ENCODE peak calls at places on chromosome 6, in ten cellular contexts. B is IMR-90, V is uterus, M is neural crest cell, S is adrenal gland, Z is HepG2, P is endothelial cell, N is H9, R is right lobe of liver, T is RWPE1. G is an unnamed sample.

GRCh38 chr6:4664117-4664626 is 112.0 kb upstream of the CDYL start:
- DNase-seq in B (peak), V (peak), M (no peak), S (no peak), Z (no peak), P (no peak), N (no peak), R (no peak), T (no peak), G (no peak)

GRCh38 chr6:42707595-42707994 is 14.8 kb downstream of the PRPH2 start:
- DNase-seq in B (no peak), V (no peak), M (no peak), S (no peak), Z (no peak), P (no peak), N (no peak), R (no peak), T (no peak), G (no peak)

GRCh38 chr6:81751388-81752083 is 945 bp downstream of the TENT5A start:
- DNase-seq in B (peak), V (peak), M (peak), S (peak), Z (peak), P (peak), N (peak), R (peak), T (no peak), G (peak)

GRCh38 chr6:18289283-18289682 is 25.0 kb upstream of the DEK start:
- DNase-seq in B (no peak), V (no peak), M (no peak), S (no peak), Z (no peak), P (no peak), N (no peak), R (no peak), T (no peak), G (no peak)

GRCh38 chr6:160837146-160837545 is 135.1 kb downstream of the PLG start:
- DNase-seq in B (no peak), V (no peak), M (no peak), S (no peak), Z (no peak), P (no peak), N (peak), R (no peak), T (no peak), G (peak)

GRCh38 chr6:125346143-125346925 is 44.6 kb upstream of the HDDC2 start:
- DNase-seq in B (no peak), V (no peak), M (no peak), S (no peak), Z (no peak), P (peak), N (no peak), R (no peak), T (no peak), G (no peak)

GRCh38 chr6:126475449-126475848 is 135.5 kb downstream of the CENPW start:
- DNase-seq in B (peak), V (no peak), M (no peak), S (no peak), Z (no peak), P (no peak), N (no peak), R (no peak), T (no peak), G (no peak)

GRCh38 chr6:149317656-149318571 is at the start of gene TAB2:
- DNase-seq in B (no peak), V (peak), M (peak), S (peak), Z (no peak), P (peak), N (no peak), R (peak), T (peak), G (peak)

GRCh38 chr6:166614589-166614988 is 12.5 kb downstream of the RPS6KA2 start:
- DNase-seq in B (no peak), V (no peak), M (no peak), S (no peak), Z (no peak), P (no peak), N (no peak), R (no peak), T (no peak), G (no peak)

GRCh38 chr6:169008641-169009040 is 245.0 kb downstream of the THBS2 start:
- DNase-seq in B (no peak), V (no peak), M (no peak), S (no peak), Z (no peak), P (no peak), N (no peak), R (no peak), T (no peak), G (no peak)

GRCh38 chr6:81981812-81982211 is 229.3 kb upstream of the TENT5A start:
- DNase-seq in B (peak), V (no peak), M (no peak), S (no peak), Z (no peak), P (no peak), N (no peak), R (no peak), T (peak), G (no peak)

GRCh38 chr6:16748028-16748319 is 13.3 kb downstream of the ATXN1 start:
- DNase-seq in B (no peak), V (no peak), M (no peak), S (no peak), Z (no peak), P (no peak), N (no peak), R (no peak), T (no peak), G (no peak)
- TF ChIP-seq CTCF in B (no peak), V (no peak), M (no peak), S (no peak), Z (no peak), P (no peak), N (no peak), R (no peak), T (no peak), G (no peak)

GRCh38 chr6:41191569-41191968 is 9.4 kb downstream of the TREML2 start:
- DNase-seq in B (no peak), V (no peak), M (peak), S (no peak), Z (no peak), P (peak), N (peak), R (no peak), T (no peak), G (peak)
- TF ChIP-seq CTCF in B (peak), V (no peak), M (peak), S (peak), Z (peak), P (peak), N (peak), R (no peak), T (no peak), G (peak)

GRCh38 chr6:6758915-6759654 is 170.6 kb downstream of the LY86 start:
- DNase-seq in B (peak), V (peak), M (peak), S (peak), Z (peak), P (peak), N (peak), R (peak), T (peak), G (peak)
- TF ChIP-seq CTCF in B (peak), V (peak), M (peak), S (peak), Z (peak), P (peak), N (peak), R (peak), T (peak), G (peak)

GRCh38 chr6:116512155-116512559 is 718 bp downstream of the CALHM5 start:
- DNase-seq in B (no peak), V (no peak), M (no peak), S (no peak), Z (no peak), P (no peak), N (no peak), R (no peak), T (no peak), G (no peak)

GRCh38 chr6:116512709-116513108 is 1.3 kb downstream of the CALHM5 start:
- DNase-seq in B (no peak), V (no peak), M (no peak), S (no peak), Z (no peak), P (no peak), N (no peak), R (no peak), T (no peak), G (no peak)

GRCh38 chr6:116514103-116514502 is 2.7 kb downstream of the CALHM5 start:
- DNase-seq in B (no peak), V (no peak), M (no peak), S (no peak), Z (no peak), P (no peak), N (no peak), R (no peak), T (no peak), G (no peak)

GRCh38 chr6:116513224-116513875 is 1.9 kb downstream of the CALHM5 start:
- DNase-seq in B (no peak), V (no peak), M (no peak), S (no peak), Z (no peak), P (no peak), N (no peak), R (no peak), T (peak), G (no peak)

DNA sequence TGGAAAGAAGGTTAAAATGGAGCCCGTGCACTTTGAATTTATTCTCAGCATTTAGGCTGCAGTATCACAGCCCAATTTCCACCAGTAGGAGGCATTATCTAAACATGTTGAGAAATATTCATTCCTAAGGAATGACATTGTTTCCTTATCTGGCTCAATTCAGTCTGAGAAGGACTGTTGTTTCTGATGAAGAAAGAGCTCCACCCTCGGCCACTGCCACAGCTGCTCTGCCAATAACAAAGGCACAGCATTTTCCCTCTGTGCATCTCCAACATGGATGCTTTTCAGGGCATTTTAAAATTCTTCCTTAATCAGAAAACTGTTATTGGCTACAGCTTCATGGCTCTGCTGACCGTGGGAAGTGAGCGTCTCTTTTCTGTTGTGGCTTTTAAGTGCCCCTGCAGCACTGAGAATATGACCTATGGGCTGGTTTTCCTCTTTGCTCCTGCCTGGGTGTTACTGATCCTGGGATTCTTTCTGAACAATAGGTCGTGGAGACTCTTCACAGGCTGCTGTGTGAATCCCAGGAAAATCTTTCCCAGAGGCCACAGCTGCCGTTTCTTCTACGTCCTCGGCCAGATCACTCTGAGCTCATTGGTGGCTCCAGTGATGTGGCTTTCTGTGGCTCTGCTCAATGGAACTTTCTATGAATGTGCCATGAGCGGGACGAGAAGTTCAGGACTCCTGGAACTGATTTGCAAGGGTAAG is at the start of gene CALHM5:
- DNase-seq in B (peak), V (peak), M (no peak), S (peak), Z (no peak), P (peak), N (peak), R (no peak), T (peak), G (no peak)
- TF ChIP-seq CTCF in B (peak), V (peak), M (peak), S (peak), Z (peak), P (peak), N (peak), R (peak), T (peak), G (peak)

GRCh38 chr6:89299451-89299850 is 15.6 kb downstream of the GABRR2 start:
- DNase-seq in B (peak), V (no peak), M (no peak), S (no peak), Z (no peak), P (no peak), N (peak), R (no peak), T (no peak), G (no peak)
- TF ChIP-seq CTCF in B (peak), V (no peak), M (peak), S (no peak), Z (no peak), P (no peak), N (peak), R (no peak), T (no peak), G (no peak)

GRCh38 chr6:45586216-45587171 is 208.8 kb upstream of the SUPT3H start:
- DNase-seq in B (no peak), V (no peak), M (no peak), S (no peak), Z (no peak), P (no peak), N (no peak), R (no peak), T (peak), G (no peak)
- TF ChIP-seq CTCF in B (no peak), V (no peak), M (no peak), S (no peak), Z (no peak), P (no peak), N (no peak), R (no peak), T (no peak), G (no peak)

DNA sequence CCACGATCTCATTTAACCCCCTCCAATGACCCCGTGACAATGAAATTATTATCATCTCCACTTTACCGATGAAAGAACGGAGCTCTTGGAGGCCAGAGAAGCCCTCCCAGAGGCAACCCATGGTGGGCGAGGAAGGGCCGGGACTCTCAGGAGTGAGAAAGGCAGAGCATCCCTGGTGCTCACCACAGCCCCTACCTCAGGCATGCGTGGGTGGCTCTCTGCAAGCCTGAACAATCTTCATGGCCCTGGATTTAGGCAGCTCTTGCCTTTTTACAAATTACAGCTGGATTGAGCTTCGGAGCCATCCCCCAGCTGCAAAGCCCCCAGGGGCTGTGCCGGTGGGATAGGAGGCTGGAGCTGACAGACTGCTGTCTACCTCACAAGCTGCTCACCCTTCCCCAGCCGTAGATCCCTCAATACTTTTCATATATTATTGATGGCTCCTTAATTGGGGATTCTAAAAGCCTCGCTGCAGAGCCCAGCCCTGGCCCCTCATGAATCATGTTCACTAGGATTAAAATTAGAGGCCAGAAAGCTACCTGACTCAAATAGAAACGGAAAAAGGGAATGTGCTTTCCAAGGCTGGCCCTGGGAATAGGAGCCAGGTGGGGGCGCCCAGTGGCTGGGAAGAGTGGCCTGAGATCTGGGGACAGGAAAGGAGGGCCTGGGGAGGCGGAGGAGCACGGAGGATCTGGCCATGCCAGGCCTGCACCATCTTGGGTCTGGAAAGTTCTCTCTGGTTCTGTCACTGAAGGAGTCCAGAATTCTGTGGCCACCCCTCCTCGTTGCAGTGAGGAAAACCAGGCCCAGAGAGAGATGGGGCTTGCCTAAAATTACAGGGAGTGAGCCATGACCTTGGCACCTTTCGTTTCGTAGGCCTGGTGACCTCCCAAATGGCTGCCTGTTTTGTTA is 29.1 kb downstream of the CPNE5 start:
- DNase-seq in B (no peak), V (no peak), M (no peak), S (no peak), Z (peak), P (no peak), N (peak), R (no peak), T (no peak), G (no peak)
- TF ChIP-seq CTCF in B (no peak), V (no peak), M (no peak), S (no peak), Z (peak), P (no peak), N (peak), R (no peak), T (no peak), G (no peak)

DNA sequence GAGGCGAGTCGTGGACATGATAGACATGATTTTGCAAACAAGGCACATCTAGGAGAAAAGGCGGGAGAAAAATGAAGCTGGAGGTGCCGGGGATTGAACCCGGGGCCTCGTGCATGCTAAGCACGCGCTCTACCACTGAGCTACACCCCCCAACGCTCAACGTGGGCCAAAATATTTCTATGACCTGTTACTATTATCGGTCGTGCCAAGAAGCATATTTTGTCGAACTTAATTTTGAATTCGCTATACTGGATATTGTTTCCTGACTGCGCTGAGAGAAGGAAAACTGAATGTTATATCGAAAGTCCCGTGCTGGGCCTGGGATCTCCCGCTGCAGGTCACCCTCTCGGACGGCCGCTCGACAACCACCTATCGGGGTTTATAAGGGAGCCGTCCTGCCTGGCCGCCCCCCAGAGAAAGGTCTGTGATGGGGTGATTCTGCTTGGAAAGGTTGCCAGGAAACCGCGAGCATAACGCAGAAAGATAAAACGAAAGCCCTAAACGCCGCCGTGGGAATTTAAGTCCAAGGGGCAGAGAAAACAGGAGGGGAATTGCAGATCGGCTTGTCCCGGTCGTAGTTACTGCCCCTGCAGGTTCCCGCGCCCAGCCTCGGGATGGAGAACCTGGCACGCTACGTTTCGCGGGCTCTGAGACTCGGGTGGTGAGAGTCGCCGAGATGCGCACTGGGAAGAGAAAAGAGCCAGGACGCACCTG is 60.0 kb downstream of the TRIM27 start:
- DNase-seq in B (peak), V (peak), M (peak), S (peak), Z (peak), P (peak), N (peak), R (peak), T (peak), G (peak)
- TF ChIP-seq CTCF in B (no peak), V (no peak), M (no peak), S (no peak), Z (no peak), P (no peak), N (no peak), R (no peak), T (no peak), G (no peak)

G was measured in nephron progenitor cell.